ENCODE peak calls at places on chromosomes 6 and 20, in ten cellular contexts. One of them, this sample, is unnamed.

GRCh38 chr6:47822856-47823554 is 41.2 kb downstream of the OPN5 start:
- DNase-seq in PC-9: no peak
- DNase-seq in pancreas: no peak
- DNase-seq in stomach: no peak
- DNase-seq in A549: no peak
- DNase-seq in fibroblast of lung: no peak
- DNase-seq in brain microvascular endothelial cell: no peak
- DNase-seq in GM23338: no peak
- DNase-seq in left lung: no peak
- DNase-seq in endodermal cell: no peak
- DNase-seq in this sample: no peak

GRCh38 chr6:21259660-21260059 is 333.9 kb upstream of the SOX4 start:
- DNase-seq in endodermal cell: no peak
- DNase-seq in pancreas: no peak
- DNase-seq in left lung: no peak
- DNase-seq in brain microvascular endothelial cell: no peak
- DNase-seq in fibroblast of lung: no peak
- DNase-seq in stomach: no peak
- DNase-seq in GM23338: no peak
- DNase-seq in PC-9: no peak
- DNase-seq in A549: no peak
- DNase-seq in this sample: no peak

GRCh38 chr6:153193176-153193885 is 62.2 kb upstream of the RGS17 start:
- DNase-seq in brain microvascular endothelial cell: no peak
- DNase-seq in stomach: no peak
- DNase-seq in A549: no peak
- DNase-seq in pancreas: no peak
- DNase-seq in left lung: no peak
- DNase-seq in PC-9: no peak
- DNase-seq in fibroblast of lung: no peak
- DNase-seq in endodermal cell: no peak
- DNase-seq in GM23338: no peak
- DNase-seq in this sample: no peak

GRCh38 chr20:23626040-23626620 is 11.6 kb downstream of the CST3 start:
- DNase-seq in left lung: no peak
- DNase-seq in brain microvascular endothelial cell: no peak
- DNase-seq in stomach: peak
- DNase-seq in PC-9: peak
- DNase-seq in endodermal cell: peak
- DNase-seq in fibroblast of lung: peak
- DNase-seq in GM23338: no peak
- DNase-seq in A549: peak
- DNase-seq in pancreas: no peak
- DNase-seq in this sample: no peak

GRCh38 chr6:80363501-80363900 is 257.0 kb downstream of the BCKDHB start:
- DNase-seq in GM23338: no peak
- DNase-seq in pancreas: no peak
- DNase-seq in PC-9: no peak
- DNase-seq in endodermal cell: no peak
- DNase-seq in fibroblast of lung: peak
- DNase-seq in A549: no peak
- DNase-seq in stomach: no peak
- DNase-seq in brain microvascular endothelial cell: no peak
- DNase-seq in left lung: no peak
- DNase-seq in this sample: no peak

GRCh38 chr20:49400904-49401303 is 81.6 kb downstream of the KCNB1 start:
- DNase-seq in GM23338: no peak
- DNase-seq in pancreas: no peak
- DNase-seq in endodermal cell: no peak
- DNase-seq in stomach: no peak
- DNase-seq in A549: no peak
- DNase-seq in PC-9: no peak
- DNase-seq in left lung: no peak
- DNase-seq in brain microvascular endothelial cell: no peak
- DNase-seq in fibroblast of lung: peak
- DNase-seq in this sample: no peak

GRCh38 chr6:116392158-116393032 is 21.6 kb downstream of the DSE start:
- DNase-seq in A549: no peak
- DNase-seq in left lung: no peak
- DNase-seq in brain microvascular endothelial cell: peak
- DNase-seq in fibroblast of lung: no peak
- DNase-seq in PC-9: no peak
- DNase-seq in GM23338: no peak
- DNase-seq in pancreas: no peak
- DNase-seq in stomach: no peak
- DNase-seq in endodermal cell: no peak
- DNase-seq in this sample: peak

GRCh38 chr6:16999486-17000436 is 102.1 kb upstream of the STMND1 start:
- DNase-seq in fibroblast of lung: peak
- DNase-seq in left lung: no peak
- DNase-seq in pancreas: no peak
- DNase-seq in stomach: no peak
- DNase-seq in A549: peak
- DNase-seq in GM23338: no peak
- DNase-seq in PC-9: no peak
- DNase-seq in brain microvascular endothelial cell: no peak
- DNase-seq in endodermal cell: no peak
- DNase-seq in this sample: peak

GRCh38 chr6:138188278-138188923 is 26.7 kb downstream of the ARFGEF3 start:
- DNase-seq in left lung: no peak
- DNase-seq in fibroblast of lung: no peak
- DNase-seq in pancreas: no peak
- DNase-seq in GM23338: no peak
- DNase-seq in PC-9: no peak
- DNase-seq in stomach: peak
- DNase-seq in brain microvascular endothelial cell: no peak
- DNase-seq in A549: no peak
- DNase-seq in endodermal cell: no peak
- DNase-seq in this sample: no peak

GRCh38 chr6:70312165-70312564 is 9.3 kb upstream of the COL9A1 start:
- DNase-seq in endodermal cell: no peak
- DNase-seq in fibroblast of lung: peak
- DNase-seq in GM23338: peak
- DNase-seq in pancreas: no peak
- DNase-seq in A549: no peak
- DNase-seq in brain microvascular endothelial cell: peak
- DNase-seq in PC-9: peak
- DNase-seq in stomach: no peak
- DNase-seq in left lung: no peak
- DNase-seq in this sample: peak

GRCh38 chr6:129644567-129645015 is 65.4 kb downstream of the ARHGAP18 start:
- DNase-seq in PC-9: no peak
- DNase-seq in endodermal cell: no peak
- DNase-seq in brain microvascular endothelial cell: no peak
- DNase-seq in GM23338: no peak
- DNase-seq in left lung: no peak
- DNase-seq in A549: peak
- DNase-seq in pancreas: no peak
- DNase-seq in stomach: no peak
- DNase-seq in fibroblast of lung: peak
- DNase-seq in this sample: peak
- H3K27ac ChIP-seq in PC-9: peak
- H3K27ac ChIP-seq in endodermal cell: no peak
- H3K27ac ChIP-seq in brain microvascular endothelial cell: peak
- H3K27ac ChIP-seq in GM23338: peak
- H3K27ac ChIP-seq in left lung: peak
- H3K27ac ChIP-seq in A549: peak
- H3K27ac ChIP-seq in pancreas: peak
- H3K27ac ChIP-seq in stomach: peak
- H3K27ac ChIP-seq in fibroblast of lung: peak
- H3K27ac ChIP-seq in this sample: peak

GRCh38 chr6:7566031-7566556 is 23.9 kb upstream of the SNRNP48 start:
- DNase-seq in A549: no peak
- DNase-seq in endodermal cell: no peak
- DNase-seq in left lung: no peak
- DNase-seq in GM23338: no peak
- DNase-seq in fibroblast of lung: no peak
- DNase-seq in stomach: no peak
- DNase-seq in brain microvascular endothelial cell: no peak
- DNase-seq in pancreas: no peak
- DNase-seq in PC-9: no peak
- DNase-seq in this sample: no peak

GRCh38 chr6:7569082-7569481 is 20.9 kb upstream of the SNRNP48 start:
- DNase-seq in A549: no peak
- DNase-seq in endodermal cell: no peak
- DNase-seq in stomach: no peak
- DNase-seq in brain microvascular endothelial cell: no peak
- DNase-seq in PC-9: no peak
- DNase-seq in GM23338: no peak
- DNase-seq in left lung: no peak
- DNase-seq in pancreas: no peak
- DNase-seq in fibroblast of lung: no peak
- DNase-seq in this sample: no peak

GRCh38 chr6:7562769-7563168 is 21.3 kb downstream of the DSP start:
- DNase-seq in A549: no peak
- DNase-seq in brain microvascular endothelial cell: no peak
- DNase-seq in stomach: no peak
- DNase-seq in pancreas: no peak
- DNase-seq in fibroblast of lung: no peak
- DNase-seq in PC-9: no peak
- DNase-seq in GM23338: no peak
- DNase-seq in left lung: no peak
- DNase-seq in endodermal cell: no peak
- DNase-seq in this sample: no peak

GRCh38 chr6:7568021-7568420 is 22.0 kb upstream of the SNRNP48 start:
- DNase-seq in GM23338: no peak
- DNase-seq in endodermal cell: no peak
- DNase-seq in left lung: no peak
- DNase-seq in pancreas: no peak
- DNase-seq in brain microvascular endothelial cell: peak
- DNase-seq in stomach: no peak
- DNase-seq in fibroblast of lung: no peak
- DNase-seq in A549: no peak
- DNase-seq in PC-9: no peak
- DNase-seq in this sample: peak

DNA sequence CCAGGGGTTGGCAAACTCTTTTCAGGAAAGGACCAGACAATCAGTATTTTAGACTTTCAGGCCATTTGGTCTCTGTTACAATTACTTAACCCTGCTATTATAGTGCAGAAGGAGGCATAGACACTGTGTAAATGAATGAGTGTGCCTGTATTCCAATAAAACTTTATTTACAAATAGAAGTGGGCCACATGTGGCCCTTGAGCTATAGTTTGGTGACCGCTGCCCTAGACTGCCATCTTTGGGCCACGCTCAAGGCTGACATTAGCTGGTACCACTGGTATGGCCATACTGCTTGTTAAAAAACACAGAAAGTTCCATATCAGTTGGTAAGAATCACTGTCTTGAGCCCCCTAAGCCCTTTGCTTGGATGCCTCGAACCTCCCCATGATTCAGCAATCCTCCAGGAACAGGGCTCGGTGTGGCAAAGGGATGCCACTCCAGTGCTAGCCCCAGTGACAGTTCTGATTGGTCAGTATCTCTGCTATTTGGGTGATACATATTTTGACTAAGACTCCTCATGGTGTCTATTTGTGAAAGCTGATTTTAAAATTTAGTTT is 23.3 kb upstream of the SNRNP48 start:
- DNase-seq in pancreas: no peak
- DNase-seq in PC-9: no peak
- DNase-seq in brain microvascular endothelial cell: no peak
- DNase-seq in A549: peak
- DNase-seq in fibroblast of lung: no peak
- DNase-seq in endodermal cell: peak
- DNase-seq in left lung: no peak
- DNase-seq in stomach: no peak
- DNase-seq in GM23338: no peak
- DNase-seq in this sample: no peak
- TF ChIP-seq CTCF in pancreas: no peak
- TF ChIP-seq CTCF in PC-9: no peak
- TF ChIP-seq CTCF in brain microvascular endothelial cell: peak
- TF ChIP-seq CTCF in A549: no peak
- TF ChIP-seq CTCF in fibroblast of lung: no peak
- TF ChIP-seq CTCF in endodermal cell: peak
- TF ChIP-seq CTCF in left lung: no peak
- TF ChIP-seq CTCF in stomach: no peak
- TF ChIP-seq CTCF in GM23338: peak
- TF ChIP-seq CTCF in this sample: no peak

GRCh38 chr20:57323034-57323433 is 6.6 kb upstream of the SPO11 start:
- DNase-seq in brain microvascular endothelial cell: peak
- DNase-seq in fibroblast of lung: no peak
- DNase-seq in A549: no peak
- DNase-seq in left lung: no peak
- DNase-seq in pancreas: no peak
- DNase-seq in GM23338: peak
- DNase-seq in endodermal cell: peak
- DNase-seq in PC-9: peak
- DNase-seq in stomach: no peak
- DNase-seq in this sample: peak
- H3K27ac ChIP-seq in brain microvascular endothelial cell: no peak
- H3K27ac ChIP-seq in fibroblast of lung: no peak
- H3K27ac ChIP-seq in A549: no peak
- H3K27ac ChIP-seq in left lung: no peak
- H3K27ac ChIP-seq in pancreas: no peak
- H3K27ac ChIP-seq in GM23338: peak
- H3K27ac ChIP-seq in endodermal cell: no peak
- H3K27ac ChIP-seq in PC-9: peak
- H3K27ac ChIP-seq in stomach: no peak
- H3K27ac ChIP-seq in this sample: no peak

GRCh38 chr6:78810146-78810545 is 57.2 kb upstream of the IRAK1BP1 start:
- DNase-seq in brain microvascular endothelial cell: peak
- DNase-seq in PC-9: peak
- DNase-seq in fibroblast of lung: peak
- DNase-seq in pancreas: no peak
- DNase-seq in stomach: no peak
- DNase-seq in endodermal cell: peak
- DNase-seq in A549: peak
- DNase-seq in left lung: no peak
- DNase-seq in GM23338: peak
- DNase-seq in this sample: peak
- TF ChIP-seq CTCF in brain microvascular endothelial cell: peak
- TF ChIP-seq CTCF in PC-9: peak
- TF ChIP-seq CTCF in fibroblast of lung: peak
- TF ChIP-seq CTCF in pancreas: no peak
- TF ChIP-seq CTCF in stomach: no peak
- TF ChIP-seq CTCF in endodermal cell: peak
- TF ChIP-seq CTCF in A549: peak
- TF ChIP-seq CTCF in left lung: no peak
- TF ChIP-seq CTCF in GM23338: peak
- TF ChIP-seq CTCF in this sample: peak